ENCODE peak calls at places on chromosomes 16 and 17, in six cellular contexts. P is AG04450, Y is A549, W is Ammon's horn, A is amygdala, B is suprapubic skin. N is an unnamed sample.

GRCh38 chr17:50219345-50219744 is 17.9 kb upstream of the COL1A1 start:
- DNase-seq in A (no peak), P (peak), B (no peak), W (no peak), Y (peak), N (peak)

GRCh38 chr16:3878610-3879009 is 1.9 kb downstream of the CREBBP start:
- DNase-seq in A (no peak), Y (no peak), B (peak), P (no peak), W (no peak), N (no peak)

GRCh38 chr16:72198021-72198420 is 26.1 kb upstream of the PMFBP1 start:
- DNase-seq in Y (no peak), W (peak), P (peak), B (no peak), A (peak), N (no peak)

GRCh38 chr17:45986056-45986455 is 13.0 kb upstream of the STH start:
- DNase-seq in A (no peak), W (no peak), Y (no peak), B (no peak), P (no peak), N (no peak)

GRCh38 chr16:63289834-63290460 is 1253.7 kb upstream of the CDH8 start:
- DNase-seq in B (no peak), P (no peak), Y (peak), A (no peak), W (peak), N (peak)

GRCh38 chr17:63275318-63275967 is 170.7 kb downstream of the CYB561 start:
- DNase-seq in P (peak), Y (peak), B (no peak), A (no peak), W (peak), N (peak)

GRCh38 chr17:76048711-76049110 is 21.6 kb upstream of the EVPL start:
- DNase-seq in W (no peak), P (no peak), Y (no peak), A (no peak), B (no peak), N (peak)

GRCh38 chr16:49183911-49184310 is 97.7 kb downstream of the CBLN1 start:
- DNase-seq in B (no peak), W (no peak), A (no peak), Y (peak), P (no peak), N (no peak)

GRCh38 chr17:30005709-30006320 is 64.4 kb downstream of the EFCAB5 start:
- DNase-seq in W (no peak), B (no peak), A (no peak), Y (no peak), P (no peak), N (peak)

GRCh38 chr16:56815721-56816120 is 49.3 kb upstream of the SLC12A3 start:
- DNase-seq in B (no peak), A (peak), Y (no peak), P (no peak), W (peak), N (no peak)

GRCh38 chr17:43897827-43898226 is 9.5 kb downstream of the MPP2 start:
- DNase-seq in A (no peak), Y (no peak), W (no peak), B (no peak), P (no peak), N (no peak)

GRCh38 chr17:59756236-59756818 is 48.9 kb downstream of the VMP1 start:
- DNase-seq in B (no peak), A (no peak), P (no peak), W (no peak), Y (peak), N (peak)

GRCh38 chr17:47694018-47694817 is at the start of gene TBKBP1:
- DNase-seq in A (no peak), B (no peak), Y (peak), W (no peak), P (no peak), N (no peak)

GRCh38 chr16:89216315-89217137 is 977 bp upstream of the ZNF778 start:
- DNase-seq in Y (peak), P (peak), B (peak), W (peak), A (peak), N (peak)

GRCh38 chr16:23856345-23856744 is 20.6 kb downstream of the PRKCB start:
- DNase-seq in W (no peak), A (no peak), P (no peak), Y (no peak), B (no peak), N (no peak)

GRCh38 chr16:1149101-1149636 is 3.7 kb upstream of the CACNA1H start:
- DNase-seq in B (no peak), W (no peak), A (no peak), P (no peak), Y (no peak), N (no peak)

GRCh38 chr16:9072806-9073341 is 18.6 kb upstream of the HAPSTR1 start:
- DNase-seq in Y (no peak), W (no peak), A (no peak), B (no peak), P (peak), N (peak)

GRCh38 chr17:52233176-52233575 is 74.7 kb upstream of the CA10 start:
- DNase-seq in A (no peak), Y (no peak), W (no peak), P (no peak), B (no peak), N (no peak)

GRCh38 chr17:50464736-50465135 is 3.9 kb downstream of the CHAD start:
- DNase-seq in A (no peak), W (no peak), Y (no peak), P (no peak), B (no peak), N (no peak)

GRCh38 chr17:12512712-12513355 is 152.9 kb upstream of the MYOCD start:
- DNase-seq in P (no peak), B (no peak), W (no peak), A (no peak), Y (no peak), N (no peak)

GRCh38 chr17:18038149-18038850 is 668 bp downstream of the ATPAF2 start:
- DNase-seq in A (no peak), B (no peak), W (no peak), Y (no peak), P (no peak), N (no peak)

GRCh38 chr16:2205967-2206313 is 686 bp downstream of the MLST8 start:
- DNase-seq in Y (no peak), P (no peak), A (peak), B (no peak), W (no peak), N (no peak)

GRCh38 chr17:32445075-32445427 is 741 bp downstream of the PSMD11 start:
- DNase-seq in B (no peak), P (no peak), W (peak), A (peak), Y (peak), N (peak)

GRCh38 chr16:27600386-27600785 is 50.4 kb downstream of the KATNIP start:
- DNase-seq in P (no peak), B (no peak), A (no peak), Y (no peak), W (no peak), N (no peak)

GRCh38 chr17:3954921-3955320 is 9.3 kb downstream of the ATP2A3 start:
- DNase-seq in P (no peak), B (no peak), A (no peak), Y (no peak), W (no peak), N (no peak)

GRCh38 chr17:44307387-44308186 is 814 bp upstream of the RUNDC3A start:
- DNase-seq in Y (peak), W (peak), A (peak), P (no peak), B (no peak), N (no peak)

GRCh38 chr16:75733305-75734141 is 7.2 kb upstream of the CPHXL start:
- DNase-seq in W (peak), A (peak), P (peak), Y (no peak), B (no peak), N (no peak)

GRCh38 chr17:42067371-42068180 is 17.2 kb upstream of the C17orf113 start:
- DNase-seq in P (no peak), W (peak), A (no peak), B (no peak), Y (peak), N (peak)

GRCh38 chr17:47286198-47286914 is 32.7 kb downstream of the ITGB3 start:
- DNase-seq in Y (no peak), A (no peak), P (no peak), W (no peak), B (no peak), N (no peak)

GRCh38 chr16:81940781-81941560 is 70.3 kb downstream of the SDR42E1 start:
- DNase-seq in P (peak), W (peak), Y (peak), B (no peak), A (no peak), N (no peak)

GRCh38 chr17:49074851-49075540 is 57.6 kb upstream of the B4GALNT2 start:
- DNase-seq in B (no peak), A (no peak), P (no peak), Y (no peak), W (no peak), N (no peak)